ENCODE peak calls at places on chromosomes 12 and 14, in four cellular contexts. E is right lobe of liver, D is AG04450, H is lower lobe of right lung. Y is an unnamed sample.

GRCh38 chr12:50017047-50017446 is 8.2 kb downstream of the RACGAP1 start:
- DNase-seq in E (no peak), D (peak), H (no peak), Y (no peak)

GRCh38 chr12:94761559-94761958 is 111.2 kb upstream of the TMCC3 start:
- DNase-seq in E (no peak), D (peak), H (no peak), Y (peak)

GRCh38 chr14:61524211-61524806 is 171.0 kb upstream of the HIF1A start:
- DNase-seq in E (no peak), D (no peak), H (no peak), Y (no peak)

GRCh38 chr12:5506821-5507231 is 74.9 kb downstream of the NTF3 start:
- DNase-seq in E (no peak), D (no peak), H (no peak), Y (no peak)

GRCh38 chr12:105967038-105967776 is 171.5 kb downstream of the NUAK1 start:
- DNase-seq in E (no peak), D (no peak), H (no peak), Y (no peak)

GRCh38 chr14:90483551-90483950 is 86.7 kb downstream of the CALM1 start:
- DNase-seq in E (no peak), D (no peak), H (no peak), Y (peak)

GRCh38 chr14:52547526-52547925 is 4.8 kb downstream of the TXNDC16 start:
- DNase-seq in E (no peak), D (no peak), H (no peak), Y (no peak)

GRCh38 chr12:120652671-120653435 is 12.4 kb downstream of the CABP1 start:
- DNase-seq in E (no peak), D (no peak), H (peak), Y (no peak)

GRCh38 chr12:57756406-57757341 is 1.8 kb downstream of the MARCHF9 start:
- DNase-seq in E (no peak), D (no peak), H (peak), Y (peak)

GRCh38 chr14:65318636-65319506 is 93.7 kb upstream of the FUT8 start:
- DNase-seq in E (no peak), D (no peak), H (no peak), Y (no peak)

GRCh38 chr14:97523936-97524335 is 726.8 kb downstream of the VRK1 start:
- DNase-seq in E (no peak), D (no peak), H (no peak), Y (peak)

GRCh38 chr12:12979151-12979550 is 20.9 kb downstream of the HEBP1 start:
- DNase-seq in E (no peak), D (no peak), H (no peak), Y (no peak)

GRCh38 chr14:56247495-56248087 is 129.4 kb downstream of the PELI2 start:
- DNase-seq in E (no peak), D (no peak), H (no peak), Y (peak)

GRCh38 chr14:69324341-69324931 is 64.5 kb downstream of the GALNT16 start:
- DNase-seq in E (peak), D (no peak), H (no peak), Y (no peak)

GRCh38 chr12:46507766-46508165 is 135.2 kb upstream of the SLC38A2 start:
- DNase-seq in E (no peak), D (no peak), H (no peak), Y (no peak)

GRCh38 chr12:25386823-25387134 is 136.1 kb upstream of the KRAS start:
- DNase-seq in E (no peak), D (no peak), H (no peak), Y (no peak)

GRCh38 chr12:28517101-28517500 is 326.8 kb downstream of the CCDC91 start:
- DNase-seq in E (no peak), D (no peak), H (no peak), Y (no peak)

GRCh38 chr14:102944448-102945330 is 22.2 kb downstream of the AMN start:
- DNase-seq in E (peak), D (no peak), H (peak), Y (no peak)

GRCh38 chr14:23094666-23095195 is at the start of gene ACIN1:
- DNase-seq in E (peak), D (peak), H (peak), Y (peak)

GRCh38 chr12:101608301-101609133 is 13.7 kb downstream of the MYBPC1 start:
- DNase-seq in E (no peak), D (no peak), H (peak), Y (no peak)

GRCh38 chr12:27970391-27970980 is 2.0 kb downstream of the PTHLH start:
- DNase-seq in E (no peak), D (no peak), H (no peak), Y (no peak)

GRCh38 chr14:88422919-88423318 is 37.5 kb downstream of the SPATA7 start:
- DNase-seq in E (no peak), D (peak), H (no peak), Y (peak)

GRCh38 chr12:54251667-54252284 is 28.1 kb downstream of the CBX5 start:
- DNase-seq in E (no peak), D (no peak), H (no peak), Y (peak)

GRCh38 chr12:25785164-25785563 is 173.3 kb upstream of the RASSF8 start:
- DNase-seq in E (no peak), D (no peak), H (no peak), Y (no peak)

GRCh38 chr14:89644641-89645040 is 227.6 kb upstream of the FOXN3 start:
- DNase-seq in E (no peak), D (no peak), H (no peak), Y (no peak)

GRCh38 chr14:37946819-37947218 is 260.9 kb upstream of the SSTR1 start:
- DNase-seq in E (no peak), D (no peak), H (no peak), Y (no peak)

GRCh38 chr12:3489057-3489456 is 1.9 kb upstream of the PRMT8 start:
- DNase-seq in E (no peak), D (no peak), H (no peak), Y (peak)

GRCh38 chr14:54975856-54976255 is 51.0 kb downstream of the WDHD1 start:
- DNase-seq in E (no peak), D (no peak), H (no peak), Y (no peak)

GRCh38 chr14:54985156-54985555 is 41.7 kb downstream of the WDHD1 start:
- DNase-seq in E (no peak), D (no peak), H (no peak), Y (peak)

GRCh38 chr14:54979039-54979438 is 47.9 kb downstream of the WDHD1 start:
- DNase-seq in E (no peak), D (no peak), H (no peak), Y (no peak)

GRCh38 chr14:54976316-54976715 is 50.6 kb downstream of the WDHD1 start:
- DNase-seq in E (no peak), D (peak), H (no peak), Y (peak)

GRCh38 chr14:54981698-54982097 is 45.2 kb downstream of the WDHD1 start:
- DNase-seq in E (no peak), D (no peak), H (no peak), Y (no peak)
- TF ChIP-seq CTCF in E (peak), D (peak), H (peak), Y (no peak)

GRCh38 chr14:92635031-92635430 is 113.4 kb downstream of the LGMN start:
- DNase-seq in E (no peak), D (no peak), H (no peak), Y (no peak)

GRCh38 chr14:92631098-92631497 is 117.3 kb downstream of the LGMN start:
- DNase-seq in E (no peak), D (no peak), H (no peak), Y (no peak)

GRCh38 chr14:92633274-92633616 is 115.2 kb downstream of the LGMN start:
- DNase-seq in E (no peak), D (no peak), H (no peak), Y (no peak)

GRCh38 chr14:92633724-92634123 is 114.7 kb downstream of the LGMN start:
- DNase-seq in E (no peak), D (no peak), H (no peak), Y (no peak)

GRCh38 chr14:92632546-92633273 is 115.7 kb downstream of the LGMN start:
- DNase-seq in E (no peak), D (no peak), H (no peak), Y (no peak)
- H3K27ac ChIP-seq in E (no peak), D (no peak), H (peak), Y (no peak)

DNA sequence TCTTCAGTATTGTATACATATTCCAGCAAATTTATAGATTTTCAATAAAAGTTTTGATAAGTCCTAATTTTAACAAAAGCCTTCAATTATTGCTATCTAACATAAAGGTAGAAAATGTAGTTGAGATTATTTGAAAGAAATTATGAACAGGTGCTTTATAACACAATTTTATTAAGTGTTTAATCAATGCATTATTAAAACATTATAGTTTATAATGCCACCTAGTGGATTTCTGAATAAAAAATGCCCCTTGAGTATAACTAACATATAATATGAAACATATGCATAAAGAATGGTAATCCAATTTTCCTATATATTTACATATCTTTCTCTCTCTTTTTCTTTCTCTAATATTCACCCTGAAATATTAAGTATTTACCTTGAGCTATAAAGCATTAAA is 515.3 kb downstream of the SLC6A15 start:
- DNase-seq in E (no peak), D (no peak), H (no peak), Y (peak)
- TF ChIP-seq CTCF in E (peak), D (peak), H (peak), Y (peak)

GRCh38 chr12:102659200-102659911 is 179.0 kb upstream of the IGF1 start:
- DNase-seq in E (no peak), D (no peak), H (no peak), Y (no peak)
- H3K27ac ChIP-seq in E (no peak), D (no peak), H (no peak), Y (no peak)

DNA sequence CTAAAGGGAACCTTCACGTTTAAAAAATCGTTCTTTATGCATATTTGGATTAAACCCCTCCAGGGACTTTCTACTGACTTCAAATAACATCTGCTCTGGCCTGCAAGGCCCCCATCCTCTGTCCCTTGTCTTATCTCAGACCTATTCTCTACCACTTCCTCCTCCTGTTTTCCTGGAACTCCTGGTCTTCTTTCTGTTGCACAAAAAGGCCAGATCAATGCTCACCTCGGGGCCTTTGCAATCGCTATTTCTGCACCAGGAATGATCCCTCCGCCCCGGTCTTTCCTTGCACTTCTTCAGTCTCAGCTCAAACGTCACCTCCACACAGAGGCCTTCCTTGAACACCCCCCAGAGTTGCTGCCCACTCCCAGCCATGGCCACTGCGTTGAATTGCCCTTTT is 57.6 kb upstream of the BEGAIN start:
- DNase-seq in E (no peak), D (no peak), H (no peak), Y (no peak)
- TF ChIP-seq CTCF in E (no peak), D (no peak), H (no peak), Y (no peak)

GRCh38 chr14:51511265-51511664 is 140.4 kb upstream of the FRMD6 start:
- DNase-seq in E (no peak), D (no peak), H (no peak), Y (no peak)
- H3K27ac ChIP-seq in E (no peak), D (no peak), H (no peak), Y (no peak)

GRCh38 chr12:116559330-116560080 is at the start of gene MAP1LC3B2:
- DNase-seq in E (peak), D (no peak), H (peak), Y (peak)
- TF ChIP-seq CTCF in E (no peak), D (no peak), H (no peak), Y (no peak)